ENCODE peak calls at places on chromosomes 13 and 19, in eight cellular contexts. E is posterior cingulate gyrus; R is body of pancreas; I is NT2/D1; P is hippocampal formation; D is fibroblast of lung; A is naive thymus-derived CD4-positive, alpha-beta T cell; Q is HL-60. V is an unnamed sample.

GRCh38 chr19:19642506-19643157 is 825 bp downstream of the GMIP start:
- DNase-seq in E (peak; percentile 59), R (no peak), I (no peak), P (no peak), D (no peak), A (peak; percentile 22), Q (peak; percentile 63), V (peak; percentile 28)

GRCh38 chr13:73421310-73421912 is 362.6 kb downstream of the KLF5 start:
- DNase-seq in E (no peak), R (peak; percentile 50), I (no peak), P (no peak), D (no peak), A (no peak), Q (no peak), V (no peak)

GRCh38 chr13:99303863-99304521 is 3.2 kb downstream of the GPR183 start:
- DNase-seq in E (peak; percentile 87), R (no peak), I (no peak), P (no peak), D (no peak), A (peak; percentile 56), Q (no peak), V (no peak)

GRCh38 chr13:73673931-73674330 is 460.3 kb downstream of the KLF12 start:
- DNase-seq in E (no peak), R (no peak), I (no peak), P (no peak), D (no peak), A (no peak), Q (no peak), V (no peak)

GRCh38 chr19:45767881-45768643 is 990 bp downstream of the SIX5 start:
- DNase-seq in E (peak; percentile 87), R (peak; percentile 80), I (no peak), P (peak; percentile 5), D (peak; percentile 69), A (no peak), Q (no peak), V (no peak)

GRCh38 chr19:51687791-51688664 is 5.1 kb upstream of the SPACA6 start:
- DNase-seq in E (peak; percentile 91), R (no peak), I (no peak), P (peak; percentile 40), D (peak; percentile 70), A (no peak), Q (no peak), V (no peak)

GRCh38 chr13:46588019-46588418 is 35.0 kb downstream of the LRCH1 start:
- DNase-seq in E (no peak), R (no peak), I (no peak), P (no peak), D (no peak), A (no peak), Q (no peak), V (no peak)

GRCh38 chr19:18486746-18487145 is 35.1 kb downstream of the ELL start:
- DNase-seq in E (no peak), R (no peak), I (no peak), P (no peak), D (no peak), A (no peak), Q (no peak), V (no peak)

GRCh38 chr13:62357887-62358645 is 942.4 kb upstream of the PCDH20 start:
- DNase-seq in E (no peak), R (no peak), I (peak; percentile 58), P (no peak), D (peak; percentile 80), A (no peak), Q (peak; percentile 0), V (peak; percentile 33)

GRCh38 chr19:49056101-49056901 is 1.2 kb downstream of the CGB7 start:
- DNase-seq in E (peak; percentile 88), R (peak; percentile 52), I (no peak), P (no peak), D (peak; percentile 20), A (peak; percentile 53), Q (peak; percentile 15), V (no peak)

GRCh38 chr13:110680852-110681251 is 25.1 kb downstream of the CARS2 start:
- DNase-seq in E (no peak), R (no peak), I (peak; percentile 27), P (no peak), D (peak; percentile 16), A (no peak), Q (no peak), V (peak; percentile 11)

GRCh38 chr13:50529154-50529882 is 314.2 kb downstream of the DLEU7 start:
- DNase-seq in E (peak; percentile 94), R (peak; percentile 80), I (no peak), P (peak; percentile 39), D (peak; percentile 93), A (no peak), Q (no peak), V (no peak)

GRCh38 chr13:100203696-100204367 is 114.9 kb downstream of the PCCA start:
- DNase-seq in E (no peak), R (no peak), I (no peak), P (no peak), D (peak; percentile 39), A (peak; percentile 47), Q (no peak), V (peak; percentile 39)

GRCh38 chr13:113625965-113626661 is 31.9 kb downstream of the ATP4B start:
- DNase-seq in E (peak; percentile 34), R (no peak), I (no peak), P (no peak), D (peak; percentile 18), A (no peak), Q (no peak), V (no peak)

GRCh38 chr13:42821437-42821836 is 40.1 kb downstream of the FAM216B start:
- DNase-seq in E (no peak), R (no peak), I (no peak), P (no peak), D (peak; percentile 91), A (no peak), Q (no peak), V (no peak)

GRCh38 chr19:58535857-58536256 is 8.0 kb upstream of the TRIM28 start:
- DNase-seq in E (no peak), R (no peak), I (no peak), P (no peak), D (no peak), A (no peak), Q (no peak), V (no peak)

GRCh38 chr19:46678110-46678732 is 17.2 kb upstream of the DACT3 start:
- DNase-seq in E (no peak), R (peak; percentile 18), I (no peak), P (no peak), D (no peak), A (peak; percentile 64), Q (no peak), V (no peak)

GRCh38 chr13:67230774-67231480 is 791 bp upstream of the PCDH9 start:
- DNase-seq in E (peak; percentile 93), R (peak; percentile 59), I (peak; percentile 16), P (no peak), D (peak; percentile 75), A (no peak), Q (no peak), V (peak; percentile 17)